ENCODE peak calls at places on chromosomes 1 and 21, in nine cellular contexts. E, V, W, L, A, Y, N, Z and X are unnamed samples.
A peak's percentile ranks its signal among the peaks of the same experiment; 100 is the strongest.

GRCh38 chr1:115837386-115837761 is 3.6 kb downstream of the NHLH2 start:
- DNase-seq in Z (no peak), A (no peak), N (no peak), E (no peak), V (no peak), Y (no peak), L (no peak), W (no peak), X (no peak)

GRCh38 chr1:151803164-151803563 is 2.1 kb downstream of the LINGO4 start:
- DNase-seq in L (no peak), E (no peak), W (no peak), Y (no peak), Z (peak; percentile 87), A (no peak), N (no peak), V (no peak), X (no peak)

GRCh38 chr21:27817902-27818623 is 851.2 kb upstream of the ADAMTS5 start:
- DNase-seq in V (no peak), E (no peak), N (no peak), A (no peak), L (no peak), Z (no peak), W (no peak), Y (no peak), X (no peak)

GRCh38 chr1:63318255-63319068 is 3.9 kb upstream of the FOXD3 start:
- DNase-seq in Y (peak; percentile 3), E (no peak), Z (no peak), N (peak; percentile 17), V (no peak), A (no peak), W (peak; percentile 26), L (no peak), X (no peak)

GRCh38 chr1:184805667-184806295 is 51.1 kb upstream of the EDEM3 start:
- DNase-seq in N (peak; percentile 87), Y (peak; percentile 71), V (peak; percentile 65), L (peak; percentile 85), A (peak; percentile 84), W (peak; percentile 88), E (peak; percentile 93), Z (peak; percentile 86), X (peak; percentile 91)

GRCh38 chr1:30519201-30519763 is 204.1 kb downstream of the MATN1 start:
- DNase-seq in Y (no peak), E (no peak), V (no peak), L (no peak), W (no peak), N (no peak), Z (no peak), A (no peak), X (no peak)

GRCh38 chr1:245434285-245434684 is 279.5 kb downstream of the KIF26B start:
- DNase-seq in A (no peak), Y (no peak), V (no peak), N (no peak), E (no peak), Z (peak; percentile 37), L (no peak), W (no peak), X (no peak)

GRCh38 chr1:233233508-233234040 is 62.0 kb downstream of the PCNX2 start:
- DNase-seq in N (no peak), Y (no peak), L (no peak), A (no peak), V (no peak), W (no peak), Z (no peak), E (no peak), X (no peak)

GRCh38 chr1:58841455-58841854 is 57.6 kb upstream of the JUN start:
- DNase-seq in Z (no peak), E (peak; percentile 44), V (no peak), L (no peak), A (no peak), N (no peak), W (peak; percentile 34), Y (no peak), X (no peak)

GRCh38 chr1:99969729-99970591 is at the start of gene SLC35A3:
- DNase-seq in V (peak; percentile 74), Z (peak; percentile 87), A (peak; percentile 85), N (peak; percentile 68), E (peak; percentile 87), L (peak; percentile 75), W (peak; percentile 89), Y (peak; percentile 81), X (peak; percentile 55)

GRCh38 chr1:114113801-114114750 is 39.6 kb downstream of the SYT6 start:
- DNase-seq in V (no peak), Z (no peak), W (no peak), Y (no peak), L (no peak), N (no peak), E (no peak), A (peak; percentile 26), X (no peak)

GRCh38 chr1:56676571-56677035 is 31.5 kb downstream of the PRKAA2 start:
- DNase-seq in A (no peak), N (peak; percentile 84), E (no peak), L (no peak), V (no peak), Y (no peak), W (no peak), Z (no peak), X (no peak)

DNA sequence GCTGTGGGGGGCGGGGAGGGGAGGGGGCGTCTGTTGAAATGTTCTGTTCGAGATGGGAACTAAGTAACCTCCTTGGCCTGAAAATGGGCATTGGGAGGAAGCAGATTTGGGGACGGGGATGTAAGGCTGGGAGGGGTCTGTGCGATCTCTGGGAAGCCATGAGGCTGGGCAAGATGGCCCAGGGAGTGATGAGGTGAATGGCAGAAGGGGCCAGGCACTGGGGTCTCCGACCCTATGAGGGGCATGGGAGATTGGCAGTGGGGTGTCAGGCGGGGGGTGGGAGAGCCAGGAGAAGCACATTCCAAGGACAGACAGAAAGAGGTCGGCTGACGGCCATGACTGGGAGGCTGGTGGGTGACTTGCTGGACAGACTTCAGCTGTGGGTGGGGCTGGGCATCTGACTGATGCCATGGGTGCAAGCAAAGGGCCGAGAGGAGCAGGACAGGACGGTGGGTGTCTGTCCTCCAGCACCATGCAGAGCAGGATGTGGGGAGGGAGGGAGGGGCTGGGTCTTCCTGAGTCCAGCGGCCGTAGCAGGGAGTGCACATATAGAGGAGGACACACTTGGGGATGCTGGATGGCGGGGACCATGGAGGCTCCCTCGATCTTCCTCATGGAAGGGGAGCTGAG is 30.0 kb upstream of the COL18A1 start:
- DNase-seq in A (no peak), Y (no peak), W (no peak), Z (peak; percentile 6), L (no peak), E (no peak), N (no peak), V (no peak), X (no peak)
- H3K27me3 ChIP-seq in A (no peaks in the 10 kb centered on the region), Y (no peaks in the 10 kb centered on the region), W (no peaks in the 10 kb centered on the region), Z (no peaks in the 10 kb centered on the region), L (no peaks in the 10 kb centered on the region), E (no peaks in the 10 kb centered on the region), N (no peaks in the 10 kb centered on the region), V (peaks cover 2% of the 10 kb centered on the region), X (no peaks in the 10 kb centered on the region)

DNA sequence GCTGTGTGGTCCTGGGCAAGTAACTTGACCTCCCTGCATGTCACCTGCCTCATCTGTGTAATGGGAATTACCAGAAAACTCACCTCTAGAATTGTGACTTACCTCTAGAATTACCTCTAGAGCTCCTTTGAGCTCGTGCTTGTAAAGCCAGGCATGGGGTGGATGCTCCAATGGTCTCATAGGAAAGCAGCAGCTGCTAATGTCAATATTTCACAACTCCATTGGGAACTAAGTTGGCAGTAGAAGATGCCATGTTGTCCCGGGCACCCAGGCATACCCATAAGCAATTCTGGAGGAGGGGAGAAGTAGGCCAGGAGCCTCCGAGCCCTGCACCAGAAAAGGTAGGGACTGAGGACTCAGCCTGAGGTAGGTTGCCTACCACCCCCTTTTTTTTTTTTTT is 119.6 kb upstream of the SLC25A33 start:
- DNase-seq in W (no peak), N (no peak), E (no peak), L (no peak), A (no peak), V (no peak), Z (no peak), Y (no peak), X (no peak)
- H3K4me1 ChIP-seq in W (no peaks in the 10 kb centered on the region), N (peaks cover 3% of the 10 kb centered on the region), E (no peaks in the 10 kb centered on the region), L (peaks cover 6% of the 10 kb centered on the region), A (no peaks in the 10 kb centered on the region), V (peaks cover 27% of the 10 kb centered on the region), Z (no peaks in the 10 kb centered on the region), Y (peaks cover 25% of the 10 kb centered on the region), X (peaks cover 3% of the 10 kb centered on the region)

GRCh38 chr1:248756151-248756550 is 592 bp upstream of the LYPD8 start:
- DNase-seq in W (no peak), Z (no peak), E (no peak), V (no peak), A (no peak), N (no peak), Y (no peak), L (no peak), X (no peak)
- H3K9me3 ChIP-seq in W (peaks cover 17% of the 10 kb centered on the region), Z (peaks cover 5% of the 10 kb centered on the region), E (no peaks in the 10 kb centered on the region), V (no peaks in the 10 kb centered on the region), A (no peaks in the 10 kb centered on the region), N (peaks cover 7% of the 10 kb centered on the region), Y (no peaks in the 10 kb centered on the region), L (no peaks in the 10 kb centered on the region), X (no peaks in the 10 kb centered on the region)

DNA sequence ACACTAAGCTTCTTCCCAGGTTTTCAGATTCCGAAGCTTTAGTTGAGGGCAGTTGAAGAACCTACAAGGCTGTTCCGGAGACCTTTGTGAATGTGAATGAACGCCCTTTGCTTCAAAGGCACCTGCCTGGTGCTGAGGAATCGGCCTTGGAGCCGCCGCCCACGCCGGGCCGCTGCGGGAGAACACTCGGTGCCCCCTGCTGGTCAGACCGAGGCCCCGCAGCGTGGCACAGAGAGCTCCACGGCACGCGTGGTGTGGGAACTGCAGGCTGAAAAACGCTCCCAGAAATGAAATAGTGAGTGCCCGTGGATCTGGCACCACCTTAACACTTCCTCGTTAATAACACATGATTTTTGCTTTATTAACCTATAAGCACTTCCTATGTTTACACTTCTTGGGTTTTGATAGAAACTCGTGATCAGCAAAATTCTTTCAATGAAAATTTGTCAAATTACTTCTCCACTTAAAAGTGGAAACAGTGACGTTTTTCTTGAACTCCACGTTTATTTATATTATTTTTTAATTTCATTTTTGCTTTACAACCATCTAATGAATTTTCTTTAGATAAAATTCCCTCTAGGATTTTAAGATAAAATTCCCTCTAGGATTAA is 460.6 kb downstream of the DSCAM start:
- DNase-seq in L (no peak), W (peak; percentile 82), N (no peak), V (no peak), Y (no peak), Z (peak; percentile 37), A (peak; percentile 50), E (peak; percentile 37), X (no peak)
- H3K27me3 ChIP-seq in L (no peaks in the 10 kb centered on the region), W (no peaks in the 10 kb centered on the region), N (no peaks in the 10 kb centered on the region), V (no peaks in the 10 kb centered on the region), Y (no peaks in the 10 kb centered on the region), Z (no peaks in the 10 kb centered on the region), A (no peaks in the 10 kb centered on the region), E (no peaks in the 10 kb centered on the region), X (no peaks in the 10 kb centered on the region)

GRCh38 chr1:108561145-108561458 is 1.2 kb downstream of the EEIG2 start:
- DNase-seq in A (no peak), Y (no peak), E (no peak), N (no peak), V (no peak), L (no peak), Z (no peak), W (no peak), X (no peak)
- H3K4me1 ChIP-seq in A (no peaks in the 10 kb centered on the region), Y (peaks cover 21% of the 10 kb centered on the region), E (no peaks in the 10 kb centered on the region), N (peaks cover 2% of the 10 kb centered on the region), V (peaks cover 21% of the 10 kb centered on the region), L (peaks cover 5% of the 10 kb centered on the region), Z (no peaks in the 10 kb centered on the region), W (peaks cover 25% of the 10 kb centered on the region), X (peaks cover 11% of the 10 kb centered on the region)

GRCh38 chr1:217136895-217137205 is 413.6 kb upstream of the ESRRG start:
- DNase-seq in N (no peak), E (no peak), A (no peak), Y (no peak), Z (no peak), V (no peak), L (no peak), W (no peak), X (no peak)
- H3K9me3 ChIP-seq in N (no peaks in the 10 kb centered on the region), E (no peaks in the 10 kb centered on the region), A (no peaks in the 10 kb centered on the region), Y (no peaks in the 10 kb centered on the region), Z (no peaks in the 10 kb centered on the region), V (no peaks in the 10 kb centered on the region), L (no peaks in the 10 kb centered on the region), W (no peaks in the 10 kb centered on the region), X (no peaks in the 10 kb centered on the region)